ENCODE peak calls at places on chromosome 7, in five cellular contexts. D is RWPE1, U is endothelial cell, N is Calu3, J is A549. M is an unnamed sample.

GRCh38 chr7:105788356-105788755 is 88.0 kb downstream of the ATXN7L1 start:
- DNase-seq in D (no peak), U (no peak), N (no peak), J (no peak), M (no peak)

GRCh38 chr7:47337531-47337930 is 244.4 kb downstream of the TNS3 start:
- DNase-seq in D (no peak), U (no peak), N (no peak), J (peak; percentile 56), M (no peak)

GRCh38 chr7:56483153-56483552 is 366.9 kb upstream of the NUPR2 start:
- DNase-seq in D (no peak), U (no peak), N (no peak), J (no peak), M (no peak)

GRCh38 chr7:152145853-152146466 is 120.5 kb downstream of the GALNT11 start:
- DNase-seq in D (peak; percentile 23), U (peak; percentile 43), N (peak; percentile 26), J (peak; percentile 52), M (no peak)

GRCh38 chr7:79789584-79790345 is 336.3 kb upstream of the MAGI2 start:
- DNase-seq in D (no peak), U (no peak), N (no peak), J (no peak), M (no peak)

GRCh38 chr7:16060492-16060891 is 360.8 kb downstream of the CRPPA start:
- DNase-seq in D (no peak), U (no peak), N (no peak), J (no peak), M (no peak)

GRCh38 chr7:155694846-155695245 is 50.4 kb downstream of the RBM33 start:
- DNase-seq in D (no peak), U (no peak), N (no peak), J (no peak), M (no peak)

GRCh38 chr7:4416436-4417092 is 265.5 kb upstream of the FOXK1 start:
- DNase-seq in D (peak; percentile 21), U (no peak), N (peak; percentile 26), J (peak; percentile 35), M (no peak)

GRCh38 chr7:116316838-116317612 is 106.7 kb downstream of the TES start:
- DNase-seq in D (peak; percentile 90), U (no peak), N (peak; percentile 63), J (peak; percentile 98), M (peak; percentile 79)

GRCh38 chr7:120278773-120279172 is 5.8 kb downstream of the KCND2 start:
- DNase-seq in D (no peak), U (no peak), N (no peak), J (no peak), M (no peak)

GRCh38 chr7:19102884-19103283 is 14.6 kb downstream of the TWIST1 start:
- DNase-seq in D (no peak), U (no peak), N (no peak), J (no peak), M (no peak)

GRCh38 chr7:5774136-5774535 is 7.3 kb downstream of the RNF216 start:
- DNase-seq in D (no peak), U (no peak), N (no peak), J (no peak), M (no peak)

GRCh38 chr7:30789334-30789711 is 18.1 kb downstream of the MINDY4 start:
- DNase-seq in D (peak; percentile 48), U (no peak), N (no peak), J (no peak), M (peak; percentile 77)

GRCh38 chr7:132108553-132108952 is 467.7 kb downstream of the PLXNA4 start:
- DNase-seq in D (no peak), U (no peak), N (no peak), J (no peak), M (no peak)

GRCh38 chr7:2717293-2717904 is 29.4 kb downstream of the AMZ1 start:
- DNase-seq in D (no peak), U (no peak), N (no peak), J (no peak), M (no peak)

GRCh38 chr7:76294344-76295024 is 8.0 kb upstream of the HSPB1 start:
- DNase-seq in D (peak; percentile 86), U (no peak), N (peak; percentile 81), J (peak; percentile 96), M (peak; percentile 98)

GRCh38 chr7:150357771-150358427 is 10.7 kb upstream of the REPIN1 start:
- DNase-seq in D (no peak), U (no peak), N (no peak), J (no peak), M (no peak)

GRCh38 chr7:72325561-72325960 is 86.6 kb downstream of the CALN1 start:
- DNase-seq in D (no peak), U (no peak), N (no peak), J (no peak), M (no peak)